ENCODE peak calls at places on chromosome 2, in five cellular contexts. V is IMR-90; A is bronchial epithelial cell; Q is HAP-1; S is naive thymus-derived CD4-positive, alpha-beta T cell. B is an unnamed sample.
A peak's percentile ranks its signal among the peaks of the same experiment; 100 is the strongest.

GRCh38 chr2:236665572-236666118 is 96.0 kb downstream of the ACKR3 start:
- DNase-seq in S (no peak), V (no peak), Q (no peak), A (peak; percentile 30), B (no peak)

GRCh38 chr2:202632682-202633081 is 2.1 kb upstream of the FAM117B start:
- DNase-seq in S (no peak), Q (no peak), V (peak; percentile 58), A (no peak), B (peak; percentile 18)

GRCh38 chr2:234392230-234392629 is 104.7 kb downstream of the ARL4C start:
- DNase-seq in Q (no peak), S (no peak), V (no peak), A (no peak), B (no peak)

GRCh38 chr2:38509947-38510326 is 92.8 kb downstream of the HNRNPLL start:
- DNase-seq in A (no peak), V (no peak), S (no peak), Q (no peak), B (no peak)

GRCh38 chr2:226661789-226662545 is 137.7 kb downstream of the IRS1 start:
- DNase-seq in Q (no peak), V (peak; percentile 93), S (no peak), A (peak; percentile 92), B (peak; percentile 88)

GRCh38 chr2:57804971-57805370 is 241.6 kb upstream of the VRK2 start:
- DNase-seq in Q (no peak), V (no peak), A (peak; percentile 32), S (no peak), B (no peak)

GRCh38 chr2:12051831-12052230 is 305.4 kb downstream of the LPIN1 start:
- DNase-seq in V (peak; percentile 87), A (peak; percentile 54), S (no peak), Q (no peak), B (peak; percentile 75)

GRCh38 chr2:181953773-181954537 is 31.7 kb upstream of the PPP1R1C start:
- DNase-seq in V (peak; percentile 62), S (peak; percentile 21), Q (peak; percentile 83), A (peak; percentile 59), B (no peak)

GRCh38 chr2:72233211-72233610 is 85.5 kb upstream of the CYP26B1 start:
- DNase-seq in S (no peak), A (no peak), Q (no peak), V (no peak), B (no peak)
- H3K4me3 ChIP-seq in S (no peak overlapping the region), A (no peak overlapping the region), Q (no peak overlapping the region), V (no peak overlapping the region), B (no peak overlapping the region)

GRCh38 chr2:44881856-44882255 is 59.6 kb upstream of the SIX3 start:
- DNase-seq in Q (no peak), A (no peak), S (no peak), V (no peak), B (no peak)
- H3K4me3 ChIP-seq in Q (no peak overlapping the region), A (no peak overlapping the region), S (no peak overlapping the region), V (no peak overlapping the region), B (no peak overlapping the region)

DNA sequence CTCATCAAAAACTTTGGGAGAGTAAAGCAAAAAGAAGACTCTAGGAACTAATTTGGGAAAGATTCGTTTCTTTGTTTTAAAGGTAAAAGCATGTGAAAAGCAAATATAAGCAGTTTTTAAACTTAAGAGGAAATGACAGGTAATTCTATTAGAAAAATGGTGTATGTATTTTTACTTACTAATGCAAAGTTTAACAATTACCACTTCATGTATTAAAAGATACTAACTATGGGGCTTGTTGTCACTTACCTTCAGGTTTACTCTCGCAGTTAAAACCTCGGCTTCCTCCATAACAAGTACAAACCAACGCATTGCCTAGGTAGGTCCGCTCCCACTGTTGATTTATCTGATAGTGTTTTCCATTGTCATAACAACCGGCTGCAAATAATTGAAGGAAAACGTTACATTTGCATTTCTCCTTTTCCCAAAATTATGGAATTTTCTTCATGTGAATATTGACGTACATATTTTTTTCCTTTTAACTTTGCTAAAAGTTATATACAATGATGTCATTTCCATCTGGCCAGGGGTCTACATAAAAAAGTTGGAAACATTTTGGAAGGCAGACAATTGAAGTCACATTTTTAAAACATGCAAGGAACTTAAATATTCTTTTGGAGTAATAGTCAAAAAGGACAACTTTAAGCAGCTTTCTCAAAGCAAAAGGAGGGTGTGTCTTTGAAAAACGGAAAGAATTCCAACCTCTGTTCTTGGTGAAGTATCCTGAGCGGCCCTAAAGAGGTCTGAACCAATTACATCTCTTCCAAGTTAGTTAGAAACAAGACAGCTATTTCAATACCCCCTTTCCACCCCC is 1.2 kb downstream of the FN1 start:
- DNase-seq in A (no peak), V (no peak), Q (no peak), S (no peak), B (no peak)
- H3K4me3 ChIP-seq in A (no peak overlapping the region), V (peak overlapping the region; percentile 65), Q (peak overlapping the region; percentile 60), S (no peak overlapping the region), B (peak overlapping the region; percentile 58)

DNA sequence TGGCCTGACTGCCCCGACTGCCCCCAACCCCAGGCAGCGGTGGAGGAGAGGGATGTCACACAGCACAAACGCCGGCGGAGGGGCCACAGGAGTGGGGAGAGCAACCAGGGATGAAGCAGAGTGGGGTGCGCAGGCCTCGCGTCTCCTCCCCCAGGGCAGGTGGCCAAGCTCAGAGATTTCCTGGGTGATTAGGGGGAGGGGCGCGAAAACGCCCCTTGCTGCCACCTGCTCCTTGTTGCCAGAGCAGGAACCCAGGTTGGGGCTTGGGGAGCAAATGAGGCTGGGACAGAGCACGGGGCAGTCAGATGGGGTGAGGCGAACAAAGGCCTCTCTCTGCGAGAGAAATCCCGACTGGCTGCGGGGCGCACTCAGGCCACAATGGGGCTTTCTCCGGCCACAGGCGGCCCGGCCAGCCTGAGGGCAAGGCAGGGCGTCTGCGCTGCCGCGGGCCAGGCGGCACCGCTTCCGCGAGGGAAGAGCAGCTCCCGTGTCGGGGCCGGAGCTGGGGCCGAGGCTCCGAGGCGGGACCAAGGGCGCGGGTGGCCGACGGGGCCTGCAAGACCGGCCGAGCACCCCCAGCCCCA is 11.5 kb downstream of the TEX44 start:
- DNase-seq in Q (peak; percentile 66), A (no peak), S (no peak), V (no peak), B (no peak)
- H3K4me3 ChIP-seq in Q (peak overlapping the region; percentile 31), A (peak overlapping the region; percentile 50), S (peak overlapping the region; percentile 36), V (peak overlapping the region; percentile 42), B (peak overlapping the region; percentile 51)

DNA sequence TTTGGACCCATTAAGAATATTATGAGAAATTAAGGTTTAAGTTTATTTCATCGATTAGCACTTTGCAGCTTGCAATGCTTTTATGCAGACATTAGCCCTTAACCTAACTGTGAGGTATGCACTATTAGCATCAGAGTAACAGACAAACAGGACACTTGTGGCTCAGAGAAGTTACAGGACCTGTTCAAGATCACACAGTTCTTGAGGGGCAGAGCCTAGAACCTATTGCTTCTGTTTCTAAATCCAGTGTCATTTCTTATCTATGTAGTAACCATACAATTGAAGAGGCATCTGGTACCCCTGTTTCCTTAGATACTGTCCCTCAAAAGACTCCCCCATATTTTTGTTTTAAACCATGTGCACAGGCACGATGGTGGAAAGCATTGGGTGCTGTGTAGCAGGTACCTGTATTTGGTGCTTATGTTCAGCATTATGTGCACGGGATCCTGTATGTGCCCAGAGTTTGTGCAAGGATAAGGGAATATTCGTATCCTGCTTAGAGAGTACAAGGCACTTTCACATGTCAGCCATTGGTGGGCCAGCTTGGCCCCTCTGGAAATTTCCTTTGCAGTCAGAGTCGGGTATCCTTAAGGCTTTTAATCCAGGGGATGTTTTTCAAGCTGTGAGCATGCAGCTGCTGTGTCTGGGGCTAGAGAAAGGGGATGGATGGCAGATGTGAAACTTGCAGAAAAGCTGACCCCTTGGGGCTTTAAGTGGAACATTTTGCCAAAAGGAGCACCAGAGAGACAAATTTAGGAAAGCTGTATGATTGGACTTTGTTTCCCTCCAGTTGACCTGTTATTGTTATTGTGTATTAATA is 2.0 kb downstream of the LBH start:
- DNase-seq in A (peak; percentile 19), S (no peak), Q (no peak), V (no peak), B (no peak)
- H3K4me3 ChIP-seq in A (no peak overlapping the region), S (peak overlapping the region; percentile 75), Q (peak overlapping the region; percentile 86), V (peak overlapping the region; percentile 84), B (peak overlapping the region; percentile 73)

GRCh38 chr2:240508832-240509545 is 48.8 kb downstream of the ANKMY1 start:
- DNase-seq in V (no peak), Q (no peak), S (no peak), A (no peak), B (no peak)

GRCh38 chr2:240511351-240512108 is 46.3 kb downstream of the ANKMY1 start:
- DNase-seq in S (no peak), A (no peak), Q (no peak), V (no peak), B (no peak)

GRCh38 chr2:240512109-240512485 is 45.7 kb downstream of the ANKMY1 start:
- DNase-seq in S (no peak), Q (no peak), V (no peak), A (no peak), B (no peak)

GRCh38 chr2:240509667-240510512 is 47.9 kb downstream of the ANKMY1 start:
- DNase-seq in A (no peak), S (no peak), V (no peak), Q (no peak), B (no peak)

DNA sequence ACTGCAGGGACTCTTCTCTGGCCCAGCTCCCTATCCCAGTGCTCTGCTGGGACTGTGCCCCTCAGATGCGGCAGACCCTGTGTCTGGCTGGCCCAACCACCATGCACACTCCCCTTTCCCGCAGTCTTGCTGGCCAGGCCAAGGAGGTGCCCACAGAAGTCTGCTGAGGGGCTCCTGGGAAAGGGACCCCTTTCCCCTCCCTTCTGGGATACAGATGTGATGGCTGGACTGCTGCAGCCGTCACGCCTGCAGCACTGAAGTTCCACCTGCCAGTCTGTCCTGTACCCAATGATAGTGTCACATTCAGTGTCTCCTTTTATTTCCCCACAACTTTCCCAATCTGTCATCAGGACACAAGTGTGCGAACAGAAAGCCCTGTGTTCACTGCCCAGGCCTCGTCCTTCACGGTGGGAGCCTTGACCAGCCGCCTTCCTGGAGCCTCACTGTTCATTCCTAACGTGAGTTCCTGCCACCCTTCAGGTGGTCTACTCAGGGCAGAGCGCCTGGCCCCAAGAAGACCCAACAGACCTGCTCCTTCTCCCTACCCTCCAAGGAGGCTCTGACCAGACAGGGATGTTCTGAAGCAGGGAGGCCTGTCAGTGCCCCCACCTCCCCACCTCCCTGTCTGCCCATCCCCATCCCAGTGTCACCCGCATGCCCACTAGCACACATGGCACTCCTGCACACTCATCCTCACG is 47.1 kb downstream of the ANKMY1 start:
- DNase-seq in V (no peak), A (no peak), S (no peak), Q (no peak), B (no peak)
- H3K4me3 ChIP-seq in V (no peak overlapping the region), A (no peak overlapping the region), S (no peak overlapping the region), Q (no peak overlapping the region), B (no peak overlapping the region)

B was measured in skeletal muscle cell.